ENCODE peak calls at places on chromosomes 4 and X, in seven cellular contexts. X is stimulated activated CD4-positive, alpha-beta T cell treated with anti-CD3 and anti-CD28 coated beads, Interleukin-1b, Interleukin-23, amount 100 ng/mL, for 48 hours; W is CD4-positive, alpha-beta memory T cell; S is NCI-H748 treated with DMSO at 0.1 percent for 48 hours; B is activated effector memory CD4-positive, alpha-beta T cell treated with Interleukin-2 at 50 U/mL for 16 hours; Z is fibroblast of pulmonary artery; P is foreskin fibroblast. D is an unnamed sample.

GRCh38 chrX:103626855-103627254 is 1.9 kb upstream of the TCEAL1 start:
- DNase-seq in X (no peak), W (no peak), S (no peak), B (no peak), Z (peak), P (no peak), D (no peak)

GRCh38 chr4:147799986-147800555 is 68.2 kb downstream of the ARHGAP10 start:
- DNase-seq in X (peak), W (peak), S (no peak), B (peak), Z (no peak), P (no peak), D (no peak)

GRCh38 chr4:57061395-57061794 is 48.8 kb downstream of the IGFBP7 start:
- DNase-seq in X (no peak), W (no peak), S (no peak), B (no peak), Z (peak), P (no peak), D (peak)

GRCh38 chrX:115333446-115333845 is 43.9 kb downstream of the LUZP4 start:
- DNase-seq in X (no peak), W (no peak), S (no peak), B (no peak), Z (peak), P (no peak), D (peak)

GRCh38 chr4:101022151-101023024 is 324.9 kb downstream of the PPP3CA start:
- DNase-seq in X (no peak), W (no peak), S (no peak), B (no peak), Z (peak), P (peak), D (peak)

GRCh38 chrX:136847874-136848273 is 32.7 kb downstream of the RBMX start:
- DNase-seq in X (no peak), W (no peak), S (no peak), B (no peak), Z (no peak), P (no peak), D (no peak)

GRCh38 chrX:133042260-133042659 is 54.6 kb downstream of the USP26 start:
- DNase-seq in X (no peak), W (no peak), S (no peak), B (no peak), Z (no peak), P (no peak), D (no peak)

GRCh38 chr4:7673111-7673510 is 238.4 kb upstream of the PSAPL1 start:
- DNase-seq in X (no peak), W (no peak), S (no peak), B (no peak), Z (peak), P (peak), D (peak)

GRCh38 chrX:30488092-30488491 is 89.5 kb downstream of the TASL start:
- DNase-seq in X (no peak), W (no peak), S (peak), B (no peak), Z (peak), P (no peak), D (no peak)

GRCh38 chr4:142547974-142548373 is 298.1 kb downstream of the INPP4B start:
- DNase-seq in X (no peak), W (no peak), S (no peak), B (no peak), Z (peak), P (peak), D (no peak)

GRCh38 chr4:145984563-145984962 is 45.9 kb upstream of the ZNF827 start:
- DNase-seq in X (no peak), W (no peak), S (no peak), B (no peak), Z (no peak), P (no peak), D (no peak)

GRCh38 chr4:168651374-168651773 is 154.5 kb downstream of the PALLD start:
- DNase-seq in X (no peak), W (no peak), S (no peak), B (no peak), Z (no peak), P (no peak), D (peak)

GRCh38 chrX:151680805-151681204 is 14.5 kb upstream of the PRRG3 start:
- DNase-seq in X (peak), W (peak), S (peak), B (peak), Z (peak), P (no peak), D (peak)

D was measured in amniotic epithelial cell.